ENCODE peak calls at places on chromosomes 6 and 20, in six cellular contexts. One of them, this sample, is unnamed.

GRCh38 chr20:50691585-50692552 is 527 bp upstream of the RIPOR3 start:
- DNase-seq in SK-N-SH: peak; percentile 76
- DNase-seq in HCT116: no peak
- DNase-seq in GM23338: peak; percentile 67
- DNase-seq in hepatocyte: peak; percentile 57
- DNase-seq in neural progenitor cell: peak; percentile 60
- DNase-seq in this sample: no peak

GRCh38 chr6:134537146-134537555 is 219.2 kb upstream of the SGK1 start:
- DNase-seq in SK-N-SH: no peak
- DNase-seq in HCT116: peak; percentile 92
- DNase-seq in GM23338: no peak
- DNase-seq in hepatocyte: no peak
- DNase-seq in neural progenitor cell: no peak
- DNase-seq in this sample: no peak

GRCh38 chr6:18121580-18122127 is 823 bp downstream of the NHLRC1 start:
- DNase-seq in SK-N-SH: no peak
- DNase-seq in HCT116: no peak
- DNase-seq in GM23338: peak; percentile 68
- DNase-seq in hepatocyte: no peak
- DNase-seq in neural progenitor cell: peak; percentile 47
- DNase-seq in this sample: peak; percentile 28

GRCh38 chr20:45359069-45359405 is 3.9 kb upstream of the SYS1 start:
- DNase-seq in SK-N-SH: no peak
- DNase-seq in HCT116: no peak
- DNase-seq in GM23338: no peak
- DNase-seq in hepatocyte: no peak
- DNase-seq in neural progenitor cell: no peak
- DNase-seq in this sample: no peak

GRCh38 chr6:147841749-147842148 is 333.3 kb downstream of the SAMD5 start:
- DNase-seq in SK-N-SH: no peak
- DNase-seq in HCT116: no peak
- DNase-seq in GM23338: no peak
- DNase-seq in hepatocyte: no peak
- DNase-seq in neural progenitor cell: no peak
- DNase-seq in this sample: no peak

GRCh38 chr6:13453771-13454251 is 33.6 kb downstream of the GFOD1 start:
- DNase-seq in SK-N-SH: no peak
- DNase-seq in HCT116: peak; percentile 80
- DNase-seq in GM23338: no peak
- DNase-seq in hepatocyte: no peak
- DNase-seq in neural progenitor cell: no peak
- DNase-seq in this sample: no peak

GRCh38 chr6:44667668-44668390 is 280.3 kb downstream of the CDC5L start:
- DNase-seq in SK-N-SH: no peak
- DNase-seq in HCT116: peak; percentile 29
- DNase-seq in GM23338: peak; percentile 71
- DNase-seq in hepatocyte: peak; percentile 41
- DNase-seq in neural progenitor cell: peak; percentile 61
- DNase-seq in this sample: peak; percentile 21

GRCh38 chr6:143279385-143279784 is 171.1 kb downstream of the ADAT2 start:
- DNase-seq in SK-N-SH: peak; percentile 27
- DNase-seq in HCT116: peak; percentile 13
- DNase-seq in GM23338: peak; percentile 64
- DNase-seq in hepatocyte: peak; percentile 47
- DNase-seq in neural progenitor cell: peak; percentile 25
- DNase-seq in this sample: peak; percentile 3

GRCh38 chr20:9442858-9443257 is 71.5 kb upstream of the LAMP5 start:
- DNase-seq in SK-N-SH: peak; percentile 64
- DNase-seq in HCT116: no peak
- DNase-seq in GM23338: no peak
- DNase-seq in hepatocyte: peak; percentile 39
- DNase-seq in neural progenitor cell: no peak
- DNase-seq in this sample: no peak

GRCh38 chr6:19873031-19873430 is 35.9 kb downstream of the ID4 start:
- DNase-seq in SK-N-SH: peak; percentile 29
- DNase-seq in HCT116: no peak
- DNase-seq in GM23338: peak; percentile 54
- DNase-seq in hepatocyte: no peak
- DNase-seq in neural progenitor cell: peak; percentile 33
- DNase-seq in this sample: peak; percentile 18

GRCh38 chr20:1722513-1723050 is 65.0 kb upstream of the SIRPG start:
- DNase-seq in SK-N-SH: no peak
- DNase-seq in HCT116: no peak
- DNase-seq in GM23338: peak; percentile 17
- DNase-seq in hepatocyte: no peak
- DNase-seq in neural progenitor cell: no peak
- DNase-seq in this sample: no peak

GRCh38 chr6:56775498-56776166 is 132.9 kb upstream of the DST start:
- DNase-seq in SK-N-SH: no peak
- DNase-seq in HCT116: no peak
- DNase-seq in GM23338: peak; percentile 95
- DNase-seq in hepatocyte: no peak
- DNase-seq in neural progenitor cell: peak; percentile 7
- DNase-seq in this sample: no peak

GRCh38 chr6:31829633-31830492 is 2.3 kb downstream of the HSPA1B start:
- DNase-seq in SK-N-SH: no peak
- DNase-seq in HCT116: no peak
- DNase-seq in GM23338: peak; percentile 61
- DNase-seq in hepatocyte: peak; percentile 46
- DNase-seq in neural progenitor cell: peak; percentile 55
- DNase-seq in this sample: peak; percentile 74

GRCh38 chr20:62860924-62861691 is 514 bp downstream of the TCFL5 start:
- DNase-seq in SK-N-SH: peak; percentile 73
- DNase-seq in HCT116: no peak
- DNase-seq in GM23338: peak; percentile 46
- DNase-seq in hepatocyte: peak; percentile 62
- DNase-seq in neural progenitor cell: peak; percentile 65
- DNase-seq in this sample: peak; percentile 45

GRCh38 chr6:46476301-46476700 is 14.9 kb downstream of the RCAN2 start:
- DNase-seq in SK-N-SH: no peak
- DNase-seq in HCT116: no peak
- DNase-seq in GM23338: no peak
- DNase-seq in hepatocyte: no peak
- DNase-seq in neural progenitor cell: no peak
- DNase-seq in this sample: no peak

GRCh38 chr6:157221049-157221816 is 102.1 kb downstream of the TMEM242 start:
- DNase-seq in SK-N-SH: peak; percentile 83
- DNase-seq in HCT116: peak; percentile 63
- DNase-seq in GM23338: peak; percentile 81
- DNase-seq in hepatocyte: no peak
- DNase-seq in neural progenitor cell: no peak
- DNase-seq in this sample: peak; percentile 72

GRCh38 chr6:71248306-71248705 is 40.3 kb upstream of the OGFRL1 start:
- DNase-seq in SK-N-SH: no peak
- DNase-seq in HCT116: no peak
- DNase-seq in GM23338: peak; percentile 41
- DNase-seq in hepatocyte: peak; percentile 26
- DNase-seq in neural progenitor cell: no peak
- DNase-seq in this sample: peak; percentile 83

GRCh38 chr6:116446399-116446798 is 14.8 kb upstream of the CALHM6 start:
- DNase-seq in SK-N-SH: no peak
- DNase-seq in HCT116: no peak
- DNase-seq in GM23338: no peak
- DNase-seq in hepatocyte: no peak
- DNase-seq in neural progenitor cell: no peak
- DNase-seq in this sample: no peak

GRCh38 chr6:126377594-126378153 is 37.8 kb downstream of the CENPW start:
- DNase-seq in SK-N-SH: no peak
- DNase-seq in HCT116: no peak
- DNase-seq in GM23338: no peak
- DNase-seq in hepatocyte: no peak
- DNase-seq in neural progenitor cell: no peak
- DNase-seq in this sample: no peak

DNA sequence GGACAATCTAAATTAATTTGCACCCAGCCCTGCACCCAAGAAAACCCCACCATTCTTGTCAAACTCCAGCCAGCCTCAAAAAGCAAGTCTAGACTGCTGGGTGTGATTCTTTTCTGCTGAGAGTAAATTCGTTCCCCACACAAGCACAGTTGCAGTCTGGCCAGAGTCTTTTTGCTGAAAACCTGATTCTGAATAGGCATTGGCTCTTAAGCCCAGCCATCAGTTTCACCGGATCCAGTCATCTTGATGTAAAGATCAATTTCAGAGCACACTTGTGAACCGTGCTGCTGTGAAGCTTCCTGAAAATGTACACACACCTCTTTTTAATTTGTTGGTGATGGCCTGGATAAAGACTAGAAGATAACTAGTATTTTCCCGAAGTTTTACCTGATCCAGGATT is 159.4 kb upstream of the GGTLC1 start:
- DNase-seq in SK-N-SH: no peak
- DNase-seq in HCT116: no peak
- DNase-seq in GM23338: no peak
- DNase-seq in hepatocyte: no peak
- DNase-seq in neural progenitor cell: no peak
- DNase-seq in this sample: no peak
- TF ChIP-seq EZH2phosphoT487 in SK-N-SH: no peak
- TF ChIP-seq EZH2phosphoT487 in HCT116: no peak
- TF ChIP-seq EZH2phosphoT487 in GM23338: no peak
- TF ChIP-seq EZH2phosphoT487 in hepatocyte: no peak
- TF ChIP-seq EZH2phosphoT487 in neural progenitor cell: no peak
- TF ChIP-seq EZH2phosphoT487 in this sample: no peak

DNA sequence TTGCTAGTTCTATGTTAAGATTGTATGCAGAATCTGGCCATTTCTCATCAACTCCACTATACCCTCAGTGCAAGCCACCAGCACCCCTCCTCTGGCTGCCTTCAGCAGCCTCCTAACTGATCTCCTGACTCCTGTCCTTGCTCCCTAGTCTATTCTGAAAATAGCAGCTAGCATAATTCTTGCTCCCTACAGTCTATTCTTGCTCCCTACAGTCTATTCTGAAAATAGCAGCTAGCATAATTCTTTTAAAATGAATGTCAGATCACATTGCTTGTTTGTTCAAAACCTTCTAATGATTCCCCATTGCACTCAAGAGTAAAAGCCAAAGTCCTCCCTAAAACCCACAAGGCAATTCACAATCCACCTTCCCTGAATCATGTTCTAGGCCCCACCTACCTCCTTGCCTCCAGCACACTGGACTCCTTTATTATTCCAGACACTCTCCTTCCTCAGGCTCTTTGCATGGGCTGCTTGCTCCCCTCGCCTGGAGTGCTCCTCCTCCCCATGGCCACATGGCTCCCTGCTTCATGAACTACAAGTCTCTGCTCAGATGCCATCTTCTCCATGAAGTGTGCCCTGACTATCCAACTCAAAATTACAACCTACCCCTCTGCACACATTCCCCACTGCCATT is 164.2 kb upstream of the TNFAIP3 start:
- DNase-seq in SK-N-SH: no peak
- DNase-seq in HCT116: no peak
- DNase-seq in GM23338: no peak
- DNase-seq in hepatocyte: no peak
- DNase-seq in neural progenitor cell: no peak
- DNase-seq in this sample: no peak
- H3K27ac ChIP-seq in SK-N-SH: no peak overlapping the region
- H3K27ac ChIP-seq in HCT116: no peak overlapping the region
- H3K27ac ChIP-seq in GM23338: no peak overlapping the region
- H3K27ac ChIP-seq in hepatocyte: no peak overlapping the region
- H3K27ac ChIP-seq in neural progenitor cell: no peak overlapping the region
- H3K27ac ChIP-seq in this sample: no peak overlapping the region

DNA sequence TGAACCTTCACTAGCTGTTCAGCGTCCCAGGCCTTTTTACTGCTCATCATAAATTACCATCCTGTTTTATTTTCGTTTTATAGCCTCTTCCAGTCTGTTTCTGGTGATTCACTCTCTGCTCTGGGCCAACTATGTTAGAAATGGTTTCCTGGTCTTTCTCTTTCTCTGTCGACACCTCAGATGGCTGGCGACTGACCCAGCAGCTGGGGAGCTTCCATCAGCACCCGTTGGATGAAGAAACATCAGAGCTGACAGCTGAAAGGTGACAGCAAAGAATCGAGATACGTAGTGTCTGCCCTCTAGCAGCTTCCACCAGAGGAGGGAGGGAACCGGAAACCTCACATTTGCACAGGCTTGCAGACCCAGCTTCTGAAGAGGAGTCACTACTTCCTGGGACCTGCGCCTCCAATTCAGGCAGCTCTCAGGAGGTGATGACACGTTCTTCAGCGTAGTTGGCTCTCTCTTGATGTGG is 82.9 kb upstream of the MLN start:
- DNase-seq in SK-N-SH: no peak
- DNase-seq in HCT116: no peak
- DNase-seq in GM23338: no peak
- DNase-seq in hepatocyte: peak; percentile 69
- DNase-seq in neural progenitor cell: no peak
- DNase-seq in this sample: no peak
- TF ChIP-seq EZH2phosphoT487 in SK-N-SH: no peak
- TF ChIP-seq EZH2phosphoT487 in HCT116: no peak
- TF ChIP-seq EZH2phosphoT487 in GM23338: no peak
- TF ChIP-seq EZH2phosphoT487 in hepatocyte: no peak
- TF ChIP-seq EZH2phosphoT487 in neural progenitor cell: no peak
- TF ChIP-seq EZH2phosphoT487 in this sample: no peak

DNA sequence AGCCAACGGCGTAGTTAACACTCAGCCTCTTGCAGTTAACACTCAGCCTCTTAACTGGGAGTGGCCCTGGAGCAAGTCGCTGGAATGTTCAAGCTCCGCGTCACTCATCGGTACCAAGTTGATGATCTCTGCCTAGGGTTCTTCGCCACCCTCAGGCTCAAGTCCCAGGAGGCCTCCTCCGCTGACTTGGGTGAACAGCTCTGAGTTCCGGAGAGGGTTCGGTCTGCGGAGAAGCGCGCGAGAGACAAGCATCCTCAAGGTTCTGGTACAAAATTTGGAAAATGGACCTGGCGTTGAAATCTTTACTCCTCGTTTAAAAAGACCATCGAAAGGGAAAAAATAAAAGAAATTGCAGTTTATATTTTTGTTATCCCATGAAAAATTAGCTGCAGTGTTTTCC is 876 bp upstream of the DSP start:
- DNase-seq in SK-N-SH: peak; percentile 19
- DNase-seq in HCT116: no peak
- DNase-seq in GM23338: peak; percentile 73
- DNase-seq in hepatocyte: peak; percentile 64
- DNase-seq in neural progenitor cell: peak; percentile 51
- DNase-seq in this sample: no peak
- H3K27ac ChIP-seq in SK-N-SH: no peak overlapping the region
- H3K27ac ChIP-seq in HCT116: peak overlapping the region; percentile 93
- H3K27ac ChIP-seq in GM23338: no peak overlapping the region
- H3K27ac ChIP-seq in hepatocyte: peak overlapping the region; percentile 98
- H3K27ac ChIP-seq in neural progenitor cell: no peak overlapping the region
- H3K27ac ChIP-seq in this sample: no peak overlapping the region

This sample was measured in OCI-LY7.